ENCODE peak calls at places on chromosomes 5 and 9, in four cellular contexts. One of them, this sample, is unnamed.

GRCh38 chr9:127158995-127159801 is 36.8 kb upstream of the ANGPTL2 start:
- ATAC-seq in T-cell: no peak
- ATAC-seq in natural killer cell: no peak
- ATAC-seq in upper lobe of right lung: no peak
- ATAC-seq in this sample: no peak

GRCh38 chr5:142683885-142684505 is 1.9 kb downstream of the FGF1 start:
- ATAC-seq in upper lobe of right lung: no peak
- ATAC-seq in natural killer cell: no peak
- ATAC-seq in T-cell: no peak
- ATAC-seq in this sample: no peak

GRCh38 chr9:115591584-115591984 is 473.6 kb upstream of the TNC start:
- ATAC-seq in upper lobe of right lung: peak; percentile 91
- ATAC-seq in natural killer cell: no peak
- ATAC-seq in T-cell: no peak
- ATAC-seq in this sample: no peak

GRCh38 chr5:154857534-154858250 is 735 bp upstream of the CNOT8 start:
- ATAC-seq in T-cell: peak; percentile 60
- ATAC-seq in natural killer cell: peak; percentile 53
- ATAC-seq in upper lobe of right lung: peak; percentile 81
- ATAC-seq in this sample: peak; percentile 84

GRCh38 chr5:160133918-160134304 is 14.7 kb upstream of the PWWP2A start:
- ATAC-seq in upper lobe of right lung: peak; percentile 34
- ATAC-seq in natural killer cell: no peak
- ATAC-seq in T-cell: no peak
- ATAC-seq in this sample: no peak

GRCh38 chr5:1564182-1564748 is 40.5 kb upstream of the LPCAT1 start:
- ATAC-seq in T-cell: no peak
- ATAC-seq in natural killer cell: no peak
- ATAC-seq in upper lobe of right lung: peak; percentile 85
- ATAC-seq in this sample: peak; percentile 16

GRCh38 chr5:39266442-39266841 is 47.1 kb upstream of the FYB1 start:
- ATAC-seq in upper lobe of right lung: peak; percentile 47
- ATAC-seq in natural killer cell: no peak
- ATAC-seq in T-cell: no peak
- ATAC-seq in this sample: no peak

GRCh38 chr5:140365282-140365681 is 5.3 kb downstream of the SLC4A9 start:
- ATAC-seq in natural killer cell: no peak
- ATAC-seq in upper lobe of right lung: no peak
- ATAC-seq in T-cell: no peak
- ATAC-seq in this sample: no peak

GRCh38 chr9:71202931-71203330 is 81.5 kb upstream of the TRPM3 start:
- ATAC-seq in natural killer cell: no peak
- ATAC-seq in T-cell: no peak
- ATAC-seq in upper lobe of right lung: no peak
- ATAC-seq in this sample: no peak

GRCh38 chr5:168123853-168124528 is 167.5 kb upstream of the WWC1 start:
- ATAC-seq in T-cell: no peak
- ATAC-seq in natural killer cell: no peak
- ATAC-seq in upper lobe of right lung: no peak
- ATAC-seq in this sample: no peak

GRCh38 chr5:176492431-176492830 is 44.2 kb downstream of the FAF2 start:
- ATAC-seq in natural killer cell: no peak
- ATAC-seq in T-cell: no peak
- ATAC-seq in upper lobe of right lung: no peak
- ATAC-seq in this sample: no peak

GRCh38 chr5:180658774-180659564 is 9.6 kb upstream of the FLT4 start:
- ATAC-seq in upper lobe of right lung: no peak
- ATAC-seq in natural killer cell: no peak
- ATAC-seq in T-cell: no peak
- ATAC-seq in this sample: no peak

GRCh38 chr5:45454114-45454513 is 242.1 kb downstream of the HCN1 start:
- ATAC-seq in natural killer cell: no peak
- ATAC-seq in T-cell: no peak
- ATAC-seq in upper lobe of right lung: peak; percentile 72
- ATAC-seq in this sample: no peak

GRCh38 chr5:641331-641765 is 29.2 kb downstream of the CEP72 start:
- ATAC-seq in natural killer cell: no peak
- ATAC-seq in upper lobe of right lung: no peak
- ATAC-seq in T-cell: no peak
- ATAC-seq in this sample: no peak

GRCh38 chr5:106843812-106844416 is 826.8 kb downstream of the EFNA5 start:
- ATAC-seq in natural killer cell: no peak
- ATAC-seq in T-cell: no peak
- ATAC-seq in upper lobe of right lung: peak; percentile 13
- ATAC-seq in this sample: no peak

GRCh38 chr5:109455598-109456096 is 45.9 kb upstream of the PJA2 start:
- ATAC-seq in upper lobe of right lung: peak; percentile 93
- ATAC-seq in natural killer cell: no peak
- ATAC-seq in T-cell: no peak
- ATAC-seq in this sample: peak; percentile 79

GRCh38 chr9:130219661-130220081 is 45.9 kb upstream of the HMCN2 start:
- ATAC-seq in natural killer cell: no peak
- ATAC-seq in T-cell: no peak
- ATAC-seq in upper lobe of right lung: peak; percentile 5
- ATAC-seq in this sample: peak; percentile 17

GRCh38 chr9:110128664-110129329 is 79.2 kb downstream of the C9orf152 start:
- ATAC-seq in upper lobe of right lung: no peak
- ATAC-seq in T-cell: no peak
- ATAC-seq in natural killer cell: no peak
- ATAC-seq in this sample: peak; percentile 88

GRCh38 chr5:180590543-180591248 is 603 bp downstream of the SCGB3A1 start:
- ATAC-seq in T-cell: no peak
- ATAC-seq in upper lobe of right lung: peak; percentile 33
- ATAC-seq in natural killer cell: no peak
- ATAC-seq in this sample: no peak

GRCh38 chr5:3197699-3198098 is 397.9 kb upstream of the IRX1 start:
- ATAC-seq in T-cell: no peak
- ATAC-seq in upper lobe of right lung: peak; percentile 19
- ATAC-seq in natural killer cell: no peak
- ATAC-seq in this sample: no peak

GRCh38 chr9:21455320-21455719 is 15.1 kb downstream of the IFNA1 start:
- ATAC-seq in natural killer cell: peak; percentile 49
- ATAC-seq in T-cell: peak; percentile 63
- ATAC-seq in upper lobe of right lung: peak; percentile 73
- ATAC-seq in this sample: peak; percentile 74

GRCh38 chr5:44830951-44831350 is 22.2 kb downstream of the MRPS30 start:
- ATAC-seq in natural killer cell: no peak
- ATAC-seq in upper lobe of right lung: no peak
- ATAC-seq in T-cell: no peak
- ATAC-seq in this sample: no peak

GRCh38 chr9:99055384-99055783 is 49.5 kb upstream of the TGFBR1 start:
- ATAC-seq in natural killer cell: no peak
- ATAC-seq in upper lobe of right lung: no peak
- ATAC-seq in T-cell: no peak
- ATAC-seq in this sample: no peak

GRCh38 chr9:137095664-137096517 is 9.1 kb downstream of the MAN1B1 start:
- ATAC-seq in upper lobe of right lung: peak; percentile 55
- ATAC-seq in natural killer cell: peak; percentile 94
- ATAC-seq in T-cell: peak; percentile 99
- ATAC-seq in this sample: peak; percentile 97

GRCh38 chr9:134544388-134545212 is 97.0 kb upstream of the COL5A1 start:
- ATAC-seq in upper lobe of right lung: peak; percentile 6
- ATAC-seq in T-cell: no peak
- ATAC-seq in natural killer cell: no peak
- ATAC-seq in this sample: no peak

GRCh38 chr5:16549491-16550233 is 67.1 kb downstream of the RETREG1 start:
- ATAC-seq in upper lobe of right lung: no peak
- ATAC-seq in T-cell: no peak
- ATAC-seq in natural killer cell: no peak
- ATAC-seq in this sample: peak; percentile 34

GRCh38 chr9:132099741-132100407 is 20.2 kb upstream of the MED27 start:
- ATAC-seq in upper lobe of right lung: no peak
- ATAC-seq in natural killer cell: no peak
- ATAC-seq in T-cell: no peak
- ATAC-seq in this sample: no peak

GRCh38 chr9:77756449-77756848 is 108.3 kb upstream of the GNA14 start:
- ATAC-seq in upper lobe of right lung: no peak
- ATAC-seq in natural killer cell: no peak
- ATAC-seq in T-cell: no peak
- ATAC-seq in this sample: no peak

GRCh38 chr5:59158165-59158564 is 575.3 kb downstream of the RAB3C start:
- ATAC-seq in natural killer cell: no peak
- ATAC-seq in upper lobe of right lung: no peak
- ATAC-seq in T-cell: no peak
- ATAC-seq in this sample: no peak

GRCh38 chr5:13921573-13921972 is 22.9 kb downstream of the DNAH5 start:
- ATAC-seq in natural killer cell: no peak
- ATAC-seq in T-cell: no peak
- ATAC-seq in upper lobe of right lung: no peak
- ATAC-seq in this sample: no peak

GRCh38 chr5:149349382-149349781 is 4.1 kb downstream of the GRPEL2 start:
- ATAC-seq in natural killer cell: no peak
- ATAC-seq in T-cell: no peak
- ATAC-seq in upper lobe of right lung: no peak
- ATAC-seq in this sample: no peak

GRCh38 chr5:77177576-77177975 is 32.9 kb upstream of the PDE8B start:
- ATAC-seq in natural killer cell: no peak
- ATAC-seq in upper lobe of right lung: no peak
- ATAC-seq in T-cell: no peak
- ATAC-seq in this sample: no peak

GRCh38 chr9:68834931-68835520 is 130.0 kb downstream of the PIP5K1B start:
- ATAC-seq in natural killer cell: no peak
- ATAC-seq in upper lobe of right lung: no peak
- ATAC-seq in T-cell: no peak
- ATAC-seq in this sample: no peak

GRCh38 chr5:181024245-181025029 is 15.6 kb upstream of the BTNL9 start:
- ATAC-seq in natural killer cell: no peak
- ATAC-seq in upper lobe of right lung: no peak
- ATAC-seq in T-cell: no peak
- ATAC-seq in this sample: no peak

GRCh38 chr5:23440703-23441102 is 66.7 kb upstream of the PRDM9 start:
- ATAC-seq in T-cell: no peak
- ATAC-seq in natural killer cell: no peak
- ATAC-seq in upper lobe of right lung: no peak
- ATAC-seq in this sample: no peak

GRCh38 chr5:138631204-138631928 is 56.2 kb upstream of the HSPA9 start:
- ATAC-seq in upper lobe of right lung: no peak
- ATAC-seq in T-cell: no peak
- ATAC-seq in natural killer cell: no peak
- ATAC-seq in this sample: no peak

This sample was measured in stimulated activated memory B cell treated with anti-CD40 and anti-IgM and Interleukin-4, amounts not matched to agents 10 μg/mL and 1 μg/mL and 100 μg/mL, for 72 hours.